ENCODE peak calls at places on chromosomes 1 and 21, in ten cellular contexts. G, O, U, C, Q, M, K, W, A and J are unnamed samples.

GRCh38 chr1:1303736-1304135 is 4.0 kb downstream of the ACAP3 start:
- DNase-seq in O (no peak), Q (no peak), U (no peak), G (no peak), M (no peak), W (no peak), C (no peak), K (no peak), A (no peak), J (no peak)

GRCh38 chr1:203581841-203582240 is 44.8 kb upstream of the ATP2B4 start:
- DNase-seq in K (no peak), W (no peak), Q (no peak), O (no peak), A (no peak), M (no peak), G (no peak), C (no peak), U (no peak), J (no peak)

GRCh38 chr1:114956570-114956969 is 73.1 kb upstream of the TSHB start:
- DNase-seq in U (no peak), M (no peak), Q (no peak), O (no peak), A (peak), K (no peak), G (no peak), C (no peak), W (no peak), J (peak)

GRCh38 chr1:200487650-200488049 is 77.8 kb upstream of the ZNF281 start:
- DNase-seq in A (peak), G (no peak), C (no peak), Q (no peak), K (no peak), M (no peak), U (no peak), W (no peak), O (no peak), J (peak)

GRCh38 chr1:8481650-8482380 is 163.9 kb downstream of the SLC45A1 start:
- DNase-seq in W (no peak), M (no peak), G (no peak), U (no peak), C (no peak), Q (no peak), O (no peak), K (no peak), A (no peak), J (no peak)

GRCh38 chr1:96968582-96969378 is 247.2 kb downstream of the PTBP2 start:
- DNase-seq in O (no peak), U (no peak), G (no peak), M (no peak), A (peak), W (no peak), K (no peak), C (no peak), Q (no peak), J (no peak)

GRCh38 chr1:203650012-203650836 is 23.6 kb downstream of the ATP2B4 start:
- DNase-seq in A (peak), K (no peak), G (peak), W (no peak), Q (no peak), M (peak), U (no peak), C (peak), O (peak), J (peak)

GRCh38 chr1:37691497-37692077 is 729 bp upstream of the CDCA8 start:
- DNase-seq in C (no peak), G (no peak), M (peak), U (no peak), W (no peak), Q (no peak), K (peak), A (peak), O (peak), J (peak)

GRCh38 chr1:1041092-1041503 is 21.2 kb downstream of the AGRN start:
- DNase-seq in M (no peak), K (no peak), A (no peak), W (no peak), O (no peak), G (no peak), U (no peak), C (no peak), Q (no peak), J (no peak)

GRCh38 chr21:36306872-36307534 is 13.0 kb upstream of the MORC3 start:
- DNase-seq in A (no peak), O (no peak), U (no peak), W (no peak), K (no peak), G (no peak), Q (no peak), M (no peak), C (no peak), J (no peak)

GRCh38 chr21:42674351-42674940 is 21.0 kb downstream of the PDE9A start:
- DNase-seq in Q (no peak), G (no peak), A (peak), C (no peak), U (no peak), O (peak), M (peak), W (no peak), K (no peak), J (no peak)

GRCh38 chr1:74362691-74363090 is 127.5 kb downstream of the TNNI3K start:
- DNase-seq in G (no peak), C (no peak), Q (no peak), M (no peak), U (no peak), W (no peak), K (no peak), A (no peak), O (no peak), J (no peak)

GRCh38 chr1:39522661-39523567 is 31.5 kb downstream of the BMP8A start:
- DNase-seq in C (no peak), W (no peak), G (no peak), M (no peak), O (no peak), Q (no peak), A (no peak), U (no peak), K (no peak), J (no peak)

GRCh38 chr1:64476251-64476952 is 6.5 kb downstream of the CACHD1 start:
- DNase-seq in C (no peak), Q (peak), M (peak), U (no peak), K (no peak), G (no peak), O (no peak), A (peak), W (no peak), J (peak)

GRCh38 chr1:234355782-234356510 is 17.3 kb upstream of the COA6 start:
- DNase-seq in C (no peak), U (no peak), Q (no peak), O (no peak), G (no peak), A (no peak), M (no peak), K (no peak), W (no peak), J (peak)

GRCh38 chr1:46770541-46770940 is 28.3 kb upstream of the CYP4B1 start:
- DNase-seq in W (no peak), O (no peak), U (no peak), M (no peak), Q (no peak), C (no peak), A (no peak), G (no peak), K (no peak), J (peak)

GRCh38 chr1:56968878-56969495 is 3.2 kb upstream of the C8B start:
- DNase-seq in C (no peak), M (no peak), Q (no peak), O (no peak), W (no peak), U (no peak), A (no peak), G (no peak), K (no peak), J (peak)

GRCh38 chr1:230581446-230582079 is 60.7 kb upstream of the COG2 start:
- DNase-seq in C (no peak), K (no peak), G (no peak), M (peak), O (no peak), W (no peak), A (no peak), U (no peak), Q (no peak), J (peak)

GRCh38 chr1:57707631-57708030 is 283.8 kb upstream of the DAB1 start:
- DNase-seq in A (no peak), G (no peak), C (no peak), Q (no peak), W (no peak), U (no peak), M (no peak), K (no peak), O (no peak), J (no peak)

GRCh38 chr1:110210604-110211502 is 739 bp downstream of the KCNC4 start:
- DNase-seq in M (peak), K (peak), C (peak), Q (no peak), O (peak), A (peak), U (no peak), G (peak), W (no peak), J (peak)

GRCh38 chr1:113871597-113872113 is at the start of gene PTPN22:
- DNase-seq in W (no peak), K (no peak), C (peak), O (no peak), G (no peak), U (no peak), M (no peak), Q (peak), A (peak), J (no peak)

GRCh38 chr1:165397945-165398344 is 41.4 kb upstream of the LMX1A start:
- DNase-seq in M (peak), C (no peak), K (no peak), O (no peak), U (no peak), A (peak), G (no peak), W (no peak), Q (no peak), J (no peak)

GRCh38 chr1:15008783-15009709 is 144.5 kb upstream of the TMEM51 start:
- DNase-seq in O (no peak), Q (no peak), U (no peak), K (no peak), A (no peak), W (no peak), G (no peak), C (no peak), M (no peak), J (no peak)

GRCh38 chr1:161198206-161198876 is 513 bp downstream of the ADAMTS4 start:
- DNase-seq in G (no peak), M (peak), U (peak), A (peak), Q (no peak), O (peak), K (no peak), W (no peak), C (no peak), J (peak)

GRCh38 chr1:92365378-92366044 is 66.7 kb downstream of the RPAP2 start:
- DNase-seq in C (no peak), U (no peak), G (no peak), K (no peak), W (no peak), O (no peak), M (no peak), A (no peak), Q (no peak), J (no peak)

GRCh38 chr1:110237406-110238152 is 27.5 kb downstream of the KCNC4 start:
- DNase-seq in O (no peak), G (no peak), Q (no peak), U (no peak), C (no peak), M (no peak), W (no peak), A (no peak), K (no peak), J (no peak)

GRCh38 chr1:14215151-14215550 is 383.3 kb upstream of the KAZN start:
- DNase-seq in M (no peak), Q (no peak), G (no peak), O (no peak), C (no peak), W (no peak), K (no peak), A (no peak), U (no peak), J (no peak)

GRCh38 chr1:19450811-19451564 is 34.4 kb downstream of the CAPZB start:
- DNase-seq in W (no peak), C (no peak), A (peak), G (no peak), O (no peak), M (peak), Q (peak), K (no peak), U (no peak), J (peak)

GRCh38 chr1:30386145-30386926 is 337.0 kb downstream of the MATN1 start:
- DNase-seq in C (no peak), U (no peak), O (no peak), K (no peak), W (no peak), G (no peak), A (no peak), Q (no peak), M (no peak), J (no peak)

GRCh38 chr1:111656093-111657017 is 36.8 kb downstream of the RAP1A start:
- DNase-seq in G (no peak), W (no peak), Q (peak), O (no peak), C (peak), K (no peak), M (peak), U (no peak), A (peak), J (peak)